ENCODE peak calls at places on chromosomes 3 and 15, in seven cellular contexts. E, A, Q, R, G, W and C are unnamed samples.

GRCh38 chr15:56082263-56082761 is 88.9 kb upstream of the NEDD4 start:
- DNase-seq in E (no peak), A (no peak), Q (no peak), R (no peak), G (no peak), W (no peak), C (no peak)

GRCh38 chr3:50194903-50195500 is 3.6 kb downstream of the GNAT1 start:
- DNase-seq in E (no peak), A (no peak), Q (no peak), R (no peak), G (no peak), W (no peak), C (peak)

GRCh38 chr3:54507876-54508460 is 385.6 kb downstream of the CACNA2D3 start:
- DNase-seq in E (no peak), A (no peak), Q (no peak), R (no peak), G (no peak), W (no peak), C (no peak)

GRCh38 chr3:23697416-23697815 is 108.3 kb upstream of the UBE2E1 start:
- DNase-seq in E (no peak), A (no peak), Q (no peak), R (no peak), G (no peak), W (no peak), C (no peak)

GRCh38 chr3:56887402-56888025 is 85.8 kb upstream of the ARHGEF3 start:
- DNase-seq in E (no peak), A (no peak), Q (no peak), R (no peak), G (no peak), W (no peak), C (no peak)

GRCh38 chr15:44144992-44145391 is 50.1 kb downstream of the FRMD5 start:
- DNase-seq in E (no peak), A (no peak), Q (no peak), R (no peak), G (no peak), W (no peak), C (no peak)

GRCh38 chr3:94009612-94010011 is 18.8 kb downstream of the STX19 start:
- DNase-seq in E (no peak), A (no peak), Q (no peak), R (no peak), G (no peak), W (no peak), C (no peak)

GRCh38 chr3:17213102-17213501 is 328.3 kb downstream of the PLCL2 start:
- DNase-seq in E (no peak), A (no peak), Q (no peak), R (no peak), G (peak), W (peak), C (no peak)

GRCh38 chr3:198071602-198072285 is 111.7 kb downstream of the LMLN start:
- DNase-seq in E (peak), A (peak), Q (no peak), R (no peak), G (peak), W (peak), C (no peak)

GRCh38 chr15:25545017-25545416 is 106.2 kb upstream of the UBE3A start:
- DNase-seq in E (no peak), A (no peak), Q (no peak), R (no peak), G (peak), W (no peak), C (no peak)

GRCh38 chr3:184647405-184647936 is 64.4 kb downstream of the MAGEF1 start:
- DNase-seq in E (no peak), A (no peak), Q (no peak), R (no peak), G (no peak), W (no peak), C (no peak)